ENCODE peak calls at places on chromosome 6, in six cellular contexts. One of them, this sample, is unnamed.

GRCh38 chr6:161443868-161444267 is 170.0 kb upstream of the AGPAT4 start:
- DNase-seq in MM.1S: no peak
- DNase-seq in astrocyte of the spinal cord: peak; percentile 61
- DNase-seq in B cell: no peak
- DNase-seq in HFFc6: no peak
- DNase-seq in hepatocyte: no peak
- DNase-seq in this sample: no peak

GRCh38 chr6:147108256-147108910 is 95.8 kb upstream of the STXBP5 start:
- DNase-seq in B cell: no peak
- DNase-seq in astrocyte of the spinal cord: no peak
- DNase-seq in HFFc6: no peak
- DNase-seq in MM.1S: no peak
- DNase-seq in hepatocyte: no peak
- DNase-seq in this sample: peak; percentile 6

GRCh38 chr6:76861403-76861802 is 601.9 kb downstream of the HTR1B start:
- DNase-seq in hepatocyte: peak; percentile 49
- DNase-seq in HFFc6: no peak
- DNase-seq in B cell: no peak
- DNase-seq in MM.1S: peak; percentile 30
- DNase-seq in astrocyte of the spinal cord: no peak
- DNase-seq in this sample: peak; percentile 6

GRCh38 chr6:165689699-165690098 is 26.7 kb upstream of the PDE10A start:
- DNase-seq in astrocyte of the spinal cord: peak; percentile 39
- DNase-seq in HFFc6: no peak
- DNase-seq in hepatocyte: no peak
- DNase-seq in MM.1S: no peak
- DNase-seq in B cell: no peak
- DNase-seq in this sample: no peak

GRCh38 chr6:109523478-109523877 is 40.5 kb upstream of the ZBTB24 start:
- DNase-seq in B cell: no peak
- DNase-seq in hepatocyte: no peak
- DNase-seq in MM.1S: no peak
- DNase-seq in astrocyte of the spinal cord: peak; percentile 68
- DNase-seq in HFFc6: peak; percentile 36
- DNase-seq in this sample: no peak

GRCh38 chr6:73694711-73695411 is 1.1 kb upstream of the CD109 start:
- DNase-seq in astrocyte of the spinal cord: peak; percentile 73
- DNase-seq in HFFc6: peak; percentile 72
- DNase-seq in hepatocyte: no peak
- DNase-seq in MM.1S: no peak
- DNase-seq in B cell: no peak
- DNase-seq in this sample: no peak

GRCh38 chr6:45054610-45055009 is 273.5 kb upstream of the RUNX2 start:
- DNase-seq in hepatocyte: no peak
- DNase-seq in astrocyte of the spinal cord: peak; percentile 52
- DNase-seq in B cell: no peak
- DNase-seq in MM.1S: peak; percentile 51
- DNase-seq in HFFc6: no peak
- DNase-seq in this sample: peak; percentile 4

GRCh38 chr6:9467746-9468145 is 947.1 kb downstream of the TFAP2A start:
- DNase-seq in MM.1S: no peak
- DNase-seq in HFFc6: peak; percentile 37
- DNase-seq in B cell: no peak
- DNase-seq in hepatocyte: peak; percentile 28
- DNase-seq in astrocyte of the spinal cord: peak; percentile 36
- DNase-seq in this sample: no peak

GRCh38 chr6:163349001-163349680 is 65.4 kb upstream of the QKI start:
- DNase-seq in astrocyte of the spinal cord: no peak
- DNase-seq in HFFc6: no peak
- DNase-seq in hepatocyte: no peak
- DNase-seq in B cell: no peak
- DNase-seq in MM.1S: no peak
- DNase-seq in this sample: no peak

GRCh38 chr6:165766457-165766856 is 103.4 kb upstream of the PDE10A start:
- DNase-seq in MM.1S: peak; percentile 17
- DNase-seq in astrocyte of the spinal cord: peak; percentile 40
- DNase-seq in HFFc6: no peak
- DNase-seq in hepatocyte: no peak
- DNase-seq in B cell: no peak
- DNase-seq in this sample: no peak

GRCh38 chr6:79737172-79737571 is 106.0 kb downstream of the SH3BGRL2 start:
- DNase-seq in hepatocyte: peak; percentile 10
- DNase-seq in B cell: no peak
- DNase-seq in MM.1S: no peak
- DNase-seq in HFFc6: no peak
- DNase-seq in astrocyte of the spinal cord: peak; percentile 15
- DNase-seq in this sample: no peak

GRCh38 chr6:167079853-167080297 is 43.0 kb upstream of the CCR6 start:
- DNase-seq in MM.1S: peak; percentile 77
- DNase-seq in hepatocyte: no peak
- DNase-seq in HFFc6: no peak
- DNase-seq in astrocyte of the spinal cord: no peak
- DNase-seq in B cell: peak; percentile 89
- DNase-seq in this sample: peak; percentile 88

GRCh38 chr6:27986928-27987725 is 30.1 kb downstream of the OR2B6 start:
- DNase-seq in HFFc6: peak; percentile 10
- DNase-seq in hepatocyte: no peak
- DNase-seq in MM.1S: no peak
- DNase-seq in astrocyte of the spinal cord: no peak
- DNase-seq in B cell: no peak
- DNase-seq in this sample: no peak

GRCh38 chr6:135568366-135568765 is 70.8 kb upstream of the AHI1 start:
- DNase-seq in B cell: no peak
- DNase-seq in hepatocyte: peak; percentile 19
- DNase-seq in MM.1S: peak; percentile 66
- DNase-seq in HFFc6: peak; percentile 31
- DNase-seq in astrocyte of the spinal cord: peak; percentile 91
- DNase-seq in this sample: peak; percentile 82

GRCh38 chr6:109008537-109008950 is 86.1 kb downstream of the SESN1 start:
- DNase-seq in HFFc6: peak; percentile 9
- DNase-seq in MM.1S: no peak
- DNase-seq in hepatocyte: peak; percentile 28
- DNase-seq in B cell: no peak
- DNase-seq in astrocyte of the spinal cord: no peak
- DNase-seq in this sample: no peak

GRCh38 chr6:42043787-42044475 is 6.4 kb upstream of the TAF8 start:
- DNase-seq in B cell: peak; percentile 88
- DNase-seq in hepatocyte: peak; percentile 93
- DNase-seq in MM.1S: peak; percentile 81
- DNase-seq in HFFc6: peak; percentile 68
- DNase-seq in astrocyte of the spinal cord: peak; percentile 83
- DNase-seq in this sample: peak; percentile 94

GRCh38 chr6:106247733-106248132 is 77.8 kb downstream of the ATG5 start:
- DNase-seq in HFFc6: no peak
- DNase-seq in hepatocyte: no peak
- DNase-seq in B cell: no peak
- DNase-seq in MM.1S: no peak
- DNase-seq in astrocyte of the spinal cord: no peak
- DNase-seq in this sample: no peak

GRCh38 chr6:90406957-90407356 is 110.3 kb upstream of the BACH2 start:
- DNase-seq in MM.1S: no peak
- DNase-seq in hepatocyte: peak; percentile 10
- DNase-seq in B cell: no peak
- DNase-seq in astrocyte of the spinal cord: no peak
- DNase-seq in HFFc6: no peak
- DNase-seq in this sample: no peak

GRCh38 chr6:89563866-89564265 is 74.7 kb downstream of the LYRM2 start:
- DNase-seq in MM.1S: no peak
- DNase-seq in astrocyte of the spinal cord: no peak
- DNase-seq in B cell: no peak
- DNase-seq in hepatocyte: no peak
- DNase-seq in HFFc6: no peak
- DNase-seq in this sample: no peak

GRCh38 chr6:164347455-164347854 is 932.9 kb downstream of the QKI start:
- DNase-seq in B cell: no peak
- DNase-seq in hepatocyte: no peak
- DNase-seq in MM.1S: no peak
- DNase-seq in astrocyte of the spinal cord: no peak
- DNase-seq in HFFc6: no peak
- DNase-seq in this sample: no peak

GRCh38 chr6:19309661-19310060 is 527.5 kb upstream of the ID4 start:
- DNase-seq in B cell: no peak
- DNase-seq in HFFc6: no peak
- DNase-seq in astrocyte of the spinal cord: no peak
- DNase-seq in hepatocyte: no peak
- DNase-seq in MM.1S: no peak
- DNase-seq in this sample: no peak

GRCh38 chr6:155505560-155505959 is 49.9 kb upstream of the NOX3 start:
- DNase-seq in astrocyte of the spinal cord: no peak
- DNase-seq in hepatocyte: no peak
- DNase-seq in MM.1S: no peak
- DNase-seq in HFFc6: peak; percentile 25
- DNase-seq in B cell: no peak
- DNase-seq in this sample: no peak

GRCh38 chr6:3911614-3912336 is 62.6 kb downstream of the FAM50B start:
- DNase-seq in MM.1S: no peak
- DNase-seq in astrocyte of the spinal cord: peak; percentile 92
- DNase-seq in B cell: no peak
- DNase-seq in hepatocyte: peak; percentile 75
- DNase-seq in HFFc6: peak; percentile 82
- DNase-seq in this sample: no peak

GRCh38 chr6:146767632-146768031 is 168.9 kb downstream of the ADGB start:
- DNase-seq in HFFc6: no peak
- DNase-seq in B cell: no peak
- DNase-seq in hepatocyte: no peak
- DNase-seq in astrocyte of the spinal cord: no peak
- DNase-seq in MM.1S: no peak
- DNase-seq in this sample: no peak

GRCh38 chr6:118755941-118756646 is 104.7 kb upstream of the CEP85L start:
- DNase-seq in hepatocyte: no peak
- DNase-seq in HFFc6: no peak
- DNase-seq in B cell: no peak
- DNase-seq in MM.1S: no peak
- DNase-seq in astrocyte of the spinal cord: no peak
- DNase-seq in this sample: peak; percentile 77

GRCh38 chr6:122730775-122731386 is 48.6 kb upstream of the FABP7 start:
- DNase-seq in HFFc6: peak; percentile 43
- DNase-seq in MM.1S: peak; percentile 48
- DNase-seq in astrocyte of the spinal cord: peak; percentile 53
- DNase-seq in B cell: peak; percentile 26
- DNase-seq in hepatocyte: peak; percentile 61
- DNase-seq in this sample: no peak

GRCh38 chr6:134342211-134342610 is 24.3 kb upstream of the SGK1 start:
- DNase-seq in hepatocyte: no peak
- DNase-seq in MM.1S: no peak
- DNase-seq in HFFc6: no peak
- DNase-seq in astrocyte of the spinal cord: no peak
- DNase-seq in B cell: no peak
- DNase-seq in this sample: no peak

GRCh38 chr6:157959451-157960227 is 22.0 kb upstream of the SYNJ2 start:
- DNase-seq in MM.1S: no peak
- DNase-seq in hepatocyte: no peak
- DNase-seq in B cell: no peak
- DNase-seq in HFFc6: no peak
- DNase-seq in astrocyte of the spinal cord: no peak
- DNase-seq in this sample: no peak

GRCh38 chr6:20413826-20414225 is 12.1 kb downstream of the E2F3 start:
- DNase-seq in hepatocyte: no peak
- DNase-seq in astrocyte of the spinal cord: no peak
- DNase-seq in B cell: no peak
- DNase-seq in HFFc6: no peak
- DNase-seq in MM.1S: no peak
- DNase-seq in this sample: no peak

GRCh38 chr6:158125271-158125670 is 42.8 kb downstream of the SERAC1 start:
- DNase-seq in B cell: no peak
- DNase-seq in astrocyte of the spinal cord: no peak
- DNase-seq in MM.1S: no peak
- DNase-seq in hepatocyte: no peak
- DNase-seq in HFFc6: no peak
- DNase-seq in this sample: no peak

GRCh38 chr6:55874309-55874708 is 1.1 kb downstream of the BMP5 start:
- DNase-seq in B cell: no peak
- DNase-seq in astrocyte of the spinal cord: no peak
- DNase-seq in MM.1S: no peak
- DNase-seq in HFFc6: no peak
- DNase-seq in hepatocyte: peak; percentile 8
- DNase-seq in this sample: no peak

GRCh38 chr6:41779336-41779735 is 364 bp downstream of the FRS3 start:
- DNase-seq in astrocyte of the spinal cord: no peak
- DNase-seq in HFFc6: no peak
- DNase-seq in B cell: no peak
- DNase-seq in hepatocyte: no peak
- DNase-seq in MM.1S: no peak
- DNase-seq in this sample: no peak

GRCh38 chr6:26194774-26195375 is 107.6 kb downstream of the HFE start:
- DNase-seq in HFFc6: no peak
- DNase-seq in astrocyte of the spinal cord: peak; percentile 27
- DNase-seq in B cell: no peak
- DNase-seq in hepatocyte: no peak
- DNase-seq in MM.1S: peak; percentile 10
- DNase-seq in this sample: no peak

GRCh38 chr6:125753937-125754259 is 4.5 kb downstream of the HEY2 start:
- DNase-seq in HFFc6: no peak
- DNase-seq in MM.1S: no peak
- DNase-seq in B cell: no peak
- DNase-seq in hepatocyte: no peak
- DNase-seq in astrocyte of the spinal cord: no peak
- DNase-seq in this sample: no peak
- TF ChIP-seq CTCF in HFFc6: no peak
- TF ChIP-seq CTCF in MM.1S: no peak
- TF ChIP-seq CTCF in B cell: peak; percentile 35
- TF ChIP-seq CTCF in hepatocyte: no peak
- TF ChIP-seq CTCF in astrocyte of the spinal cord: no peak
- TF ChIP-seq CTCF in this sample: peak; percentile 8

DNA sequence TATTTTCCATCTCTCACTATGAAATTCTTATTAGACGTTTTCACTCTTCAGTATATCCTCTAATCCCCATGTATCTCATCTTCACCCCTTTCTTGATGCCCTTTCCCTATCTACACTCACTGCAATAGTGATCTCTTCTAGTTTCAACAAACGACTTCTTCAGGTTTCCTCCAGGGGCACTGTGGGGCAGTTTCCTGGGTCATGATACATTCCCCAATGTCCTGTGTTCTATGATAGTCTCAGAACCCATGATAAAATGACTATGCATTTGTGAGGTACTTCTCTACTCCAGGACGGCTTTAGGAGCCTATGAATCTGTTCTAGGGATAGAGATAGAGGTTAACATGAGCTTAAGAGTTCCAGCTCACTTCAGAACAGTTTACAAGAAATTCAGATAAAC is 183.3 kb downstream of the FOXC1 start:
- DNase-seq in HFFc6: peak; percentile 12
- DNase-seq in MM.1S: peak; percentile 22
- DNase-seq in B cell: peak; percentile 9
- DNase-seq in astrocyte of the spinal cord: no peak
- DNase-seq in hepatocyte: no peak
- DNase-seq in this sample: peak; percentile 27
- TF ChIP-seq CTCF in HFFc6: peak; percentile 64
- TF ChIP-seq CTCF in MM.1S: peak; percentile 56
- TF ChIP-seq CTCF in B cell: peak; percentile 0
- TF ChIP-seq CTCF in astrocyte of the spinal cord: peak; percentile 56
- TF ChIP-seq CTCF in hepatocyte: peak; percentile 32
- TF ChIP-seq CTCF in this sample: peak; percentile 56

GRCh38 chr6:104940881-104941693 is 15.8 kb upstream of the LIN28B start:
- DNase-seq in astrocyte of the spinal cord: peak; percentile 32
- DNase-seq in B cell: peak; percentile 53
- DNase-seq in MM.1S: no peak
- DNase-seq in hepatocyte: peak; percentile 88
- DNase-seq in HFFc6: no peak
- DNase-seq in this sample: peak; percentile 50
- TF ChIP-seq CTCF in astrocyte of the spinal cord: peak; percentile 67
- TF ChIP-seq CTCF in B cell: peak; percentile 48
- TF ChIP-seq CTCF in MM.1S: no peak
- TF ChIP-seq CTCF in hepatocyte: peak; percentile 69
- TF ChIP-seq CTCF in HFFc6: peak; percentile 69
- TF ChIP-seq CTCF in this sample: peak; percentile 62

GRCh38 chr6:150928882-150929281 is 63.4 kb downstream of the MTHFD1L start:
- DNase-seq in HFFc6: no peak
- DNase-seq in B cell: no peak
- DNase-seq in astrocyte of the spinal cord: no peak
- DNase-seq in MM.1S: no peak
- DNase-seq in hepatocyte: no peak
- DNase-seq in this sample: no peak
- TF ChIP-seq CTCF in HFFc6: peak; percentile 63
- TF ChIP-seq CTCF in B cell: peak; percentile 14
- TF ChIP-seq CTCF in astrocyte of the spinal cord: peak; percentile 48
- TF ChIP-seq CTCF in MM.1S: peak; percentile 28
- TF ChIP-seq CTCF in hepatocyte: peak; percentile 22
- TF ChIP-seq CTCF in this sample: no peak

This sample was measured in activated CD8-positive, alpha-beta T cell treated with anti-CD3 and anti-CD28 coated beads for 36 hours.